ENCODE peak calls at places on chromosomes 12 and 14, in seven cellular contexts. P, S, A, U, Q, E and T are unnamed samples.

GRCh38 chr12:9947674-9948073 is 15.5 kb upstream of the CLEC2A start:
- DNase-seq in P (no peak), S (no peak), Q (no peak), A (no peak), E (no peak), U (no peak), T (no peak)

GRCh38 chr14:27573018-27573417 is 975.2 kb upstream of the NOVA1 start:
- DNase-seq in S (no peak), P (no peak), E (no peak), Q (no peak), U (no peak), A (no peak), T (no peak)

GRCh38 chr12:88472248-88472647 is 108.0 kb downstream of the KITLG start:
- DNase-seq in Q (peak; percentile 49), U (no peak), S (no peak), A (no peak), P (no peak), E (no peak), T (no peak)

GRCh38 chr12:34605510-34605887 is 583.2 kb downstream of the ALG10 start:
- DNase-seq in A (no peak), U (no peak), E (no peak), P (peak; percentile 20), S (no peak), Q (no peak), T (no peak)

GRCh38 chr12:2539938-2540337 is 254.8 kb upstream of the FKBP4 start:
- DNase-seq in E (no peak), S (no peak), Q (no peak), A (no peak), P (no peak), U (no peak), T (no peak)

GRCh38 chr14:52043690-52044089 is 25.2 kb downstream of the NID2 start:
- DNase-seq in U (peak; percentile 10), Q (peak; percentile 33), S (peak; percentile 11), A (no peak), P (no peak), E (peak; percentile 57), T (peak; percentile 62)

GRCh38 chr12:131388164-131388795 is 322.6 kb upstream of the SFSWAP start:
- DNase-seq in U (no peak), E (no peak), A (no peak), P (no peak), Q (no peak), S (no peak), T (no peak)

GRCh38 chr12:96495841-96496545 is 6.6 kb downstream of the CFAP54 start:
- DNase-seq in E (no peak), Q (no peak), S (no peak), P (no peak), U (no peak), A (no peak), T (no peak)

GRCh38 chr12:110937104-110937641 is 16.8 kb upstream of the MYL2 start:
- DNase-seq in A (peak; percentile 20), S (peak; percentile 59), E (peak; percentile 68), Q (peak; percentile 43), U (peak; percentile 41), P (peak; percentile 75), T (peak; percentile 65)

GRCh38 chr12:31749024-31749704 is 20.3 kb upstream of the AMN1 start:
- DNase-seq in U (peak; percentile 95), E (peak; percentile 87), P (peak; percentile 67), A (peak; percentile 40), Q (peak; percentile 100), S (peak; percentile 45), T (peak; percentile 95)

GRCh38 chr14:95102678-95103039 is 54.7 kb downstream of the DICER1 start:
- DNase-seq in S (no peak), P (no peak), A (no peak), U (no peak), E (no peak), Q (no peak), T (no peak)

GRCh38 chr12:26204612-26205289 is 9.4 kb downstream of the SSPN start:
- DNase-seq in E (no peak), Q (no peak), P (no peak), U (no peak), A (no peak), S (no peak), T (peak; percentile 32)

GRCh38 chr14:23286020-23286903 is at the start of gene HOMEZ:
- DNase-seq in E (peak; percentile 99), U (peak; percentile 99), A (peak; percentile 95), Q (peak; percentile 94), S (peak; percentile 97), P (peak; percentile 99), T (peak; percentile 99)

GRCh38 chr12:51901881-51902280 is 5.4 kb upstream of the ACVRL1 start:
- DNase-seq in P (no peak), Q (no peak), A (no peak), S (no peak), E (no peak), U (no peak), T (no peak)